ENCODE peak calls at places on chromosomes 13 and 19, in four cellular contexts. One of them, this sample, is unnamed.
A peak's percentile ranks its signal among the peaks of the same experiment; 100 is the strongest.

GRCh38 chr19:48495391-48495790 is 16.2 kb downstream of the LMTK3 start:
- DNase-seq in GM12878: no peak
- DNase-seq in K562: no peak
- DNase-seq in WTC11: no peak
- DNase-seq in this sample: no peak

GRCh38 chr19:720691-721160 is 12.0 kb downstream of the PALM start:
- DNase-seq in K562: no peak
- DNase-seq in WTC11: no peak
- DNase-seq in GM12878: no peak
- DNase-seq in this sample: peak; percentile 41

GRCh38 chr13:36840718-36841250 is 21.8 kb downstream of the RFXAP start:
- DNase-seq in GM12878: no peak
- DNase-seq in WTC11: no peak
- DNase-seq in K562: no peak
- DNase-seq in this sample: no peak

GRCh38 chr19:24086974-24087595 is at the start of gene ZNF254:
- DNase-seq in WTC11: peak; percentile 86
- DNase-seq in GM12878: peak; percentile 87
- DNase-seq in K562: peak; percentile 96
- DNase-seq in this sample: no peak

GRCh38 chr13:50685491-50685890 is 158.0 kb downstream of the DLEU7 start:
- DNase-seq in K562: peak; percentile 5
- DNase-seq in GM12878: no peak
- DNase-seq in WTC11: no peak
- DNase-seq in this sample: no peak

GRCh38 chr13:42762251-42762650 is 19.1 kb upstream of the FAM216B start:
- DNase-seq in GM12878: no peak
- DNase-seq in WTC11: no peak
- DNase-seq in K562: no peak
- DNase-seq in this sample: no peak

GRCh38 chr13:50831510-50831909 is 12.0 kb downstream of the DLEU7 start:
- DNase-seq in GM12878: no peak
- DNase-seq in WTC11: no peak
- DNase-seq in K562: no peak
- DNase-seq in this sample: no peak

GRCh38 chr19:944663-945241 is 18.9 kb downstream of the ARID3A start:
- DNase-seq in K562: no peak
- DNase-seq in WTC11: no peak
- DNase-seq in GM12878: no peak
- DNase-seq in this sample: no peak

GRCh38 chr19:362683-363082 is 18.1 kb upstream of the MIER2 start:
- DNase-seq in WTC11: no peak
- DNase-seq in GM12878: no peak
- DNase-seq in K562: no peak
- DNase-seq in this sample: no peak

GRCh38 chr13:58889474-58889873 is 1257.9 kb downstream of the PCDH17 start:
- DNase-seq in WTC11: no peak
- DNase-seq in GM12878: no peak
- DNase-seq in K562: no peak
- DNase-seq in this sample: no peak

GRCh38 chr13:110358381-110358780 is 51.3 kb downstream of the COL4A2 start:
- DNase-seq in K562: no peak
- DNase-seq in WTC11: no peak
- DNase-seq in GM12878: no peak
- DNase-seq in this sample: no peak

GRCh38 chr13:23622991-23623390 is 52.8 kb downstream of the TNFRSF19 start:
- DNase-seq in K562: no peak
- DNase-seq in WTC11: no peak
- DNase-seq in GM12878: peak; percentile 36
- DNase-seq in this sample: no peak

GRCh38 chr19:10846500-10847202 is 1.6 kb upstream of the C19orf38 start:
- DNase-seq in WTC11: no peak
- DNase-seq in K562: no peak
- DNase-seq in GM12878: no peak
- DNase-seq in this sample: no peak

GRCh38 chr13:66886248-66886647 is 343.9 kb downstream of the PCDH9 start:
- DNase-seq in WTC11: no peak
- DNase-seq in K562: no peak
- DNase-seq in GM12878: no peak
- DNase-seq in this sample: no peak

GRCh38 chr13:51564671-51565070 is 19.6 kb upstream of the WDFY2 start:
- DNase-seq in GM12878: no peak
- DNase-seq in WTC11: no peak
- DNase-seq in K562: no peak
- DNase-seq in this sample: no peak

GRCh38 chr13:76473552-76474134 is 412.6 kb downstream of the KCTD12 start:
- DNase-seq in GM12878: peak; percentile 25
- DNase-seq in K562: peak; percentile 72
- DNase-seq in WTC11: peak; percentile 78
- DNase-seq in this sample: peak; percentile 76

GRCh38 chr19:46944918-46945628 is 74.6 kb upstream of the NPAS1 start:
- DNase-seq in K562: no peak
- DNase-seq in WTC11: peak; percentile 54
- DNase-seq in GM12878: no peak
- DNase-seq in this sample: no peak

GRCh38 chr19:42255766-42256750 is 1.1 kb upstream of the ERF start:
- DNase-seq in WTC11: no peak
- DNase-seq in GM12878: no peak
- DNase-seq in K562: peak; percentile 54
- DNase-seq in this sample: no peak

GRCh38 chr19:56245062-56245740 is 27.3 kb upstream of the EDDM13 start:
- DNase-seq in WTC11: no peak
- DNase-seq in GM12878: no peak
- DNase-seq in K562: no peak
- DNase-seq in this sample: no peak

GRCh38 chr19:35352177-35352447 is 4.4 kb downstream of the FFAR1 start:
- DNase-seq in GM12878: no peak
- DNase-seq in K562: no peak
- DNase-seq in WTC11: no peak
- DNase-seq in this sample: no peak

GRCh38 chr13:110568649-110569048 is 7.1 kb upstream of the RAB20 start:
- DNase-seq in WTC11: no peak
- DNase-seq in GM12878: no peak
- DNase-seq in K562: no peak
- DNase-seq in this sample: no peak

GRCh38 chr19:56141416-56141992 is 417 bp downstream of the ZNF444 start:
- DNase-seq in WTC11: no peak
- DNase-seq in GM12878: no peak
- DNase-seq in K562: peak; percentile 29
- DNase-seq in this sample: no peak

GRCh38 chr13:74867460-74867859 is 614.5 kb downstream of the TBC1D4 start:
- DNase-seq in WTC11: no peak
- DNase-seq in GM12878: no peak
- DNase-seq in K562: no peak
- DNase-seq in this sample: no peak

GRCh38 chr13:39554371-39554770 is 48.6 kb downstream of the LHFPL6 start:
- DNase-seq in GM12878: no peak
- DNase-seq in WTC11: no peak
- DNase-seq in K562: no peak
- DNase-seq in this sample: no peak

GRCh38 chr19:46426506-46427162 is 2.1 kb downstream of the PNMA8C start:
- DNase-seq in K562: peak; percentile 77
- DNase-seq in GM12878: no peak
- DNase-seq in WTC11: peak; percentile 87
- DNase-seq in this sample: peak; percentile 71

GRCh38 chr13:114110091-114110829 is 22.2 kb downstream of the RASA3 start:
- DNase-seq in K562: no peak
- DNase-seq in GM12878: no peak
- DNase-seq in WTC11: peak; percentile 46
- DNase-seq in this sample: no peak

GRCh38 chr13:61294467-61295186 is 121.0 kb downstream of the PCDH20 start:
- DNase-seq in GM12878: no peak
- DNase-seq in K562: no peak
- DNase-seq in WTC11: no peak
- DNase-seq in this sample: no peak

GRCh38 chr13:76523740-76524382 is 362.3 kb downstream of the KCTD12 start:
- DNase-seq in WTC11: no peak
- DNase-seq in GM12878: no peak
- DNase-seq in K562: no peak
- DNase-seq in this sample: no peak

GRCh38 chr13:112204376-112204775 is 137.4 kb downstream of the SOX1 start:
- DNase-seq in WTC11: no peak
- DNase-seq in GM12878: no peak
- DNase-seq in K562: no peak
- DNase-seq in this sample: no peak

GRCh38 chr19:8306235-8307054 is 1.7 kb downstream of the CD320 start:
- DNase-seq in WTC11: peak; percentile 10
- DNase-seq in GM12878: no peak
- DNase-seq in K562: no peak
- DNase-seq in this sample: no peak

GRCh38 chr19:9435279-9436268 is at the start of gene ZNF266:
- DNase-seq in GM12878: peak; percentile 63
- DNase-seq in K562: peak; percentile 96
- DNase-seq in WTC11: peak; percentile 94
- DNase-seq in this sample: peak; percentile 85

GRCh38 chr19:17703823-17704463 is 15.3 kb upstream of the MAP1S start:
- DNase-seq in WTC11: peak; percentile 89
- DNase-seq in K562: peak; percentile 67
- DNase-seq in GM12878: no peak
- DNase-seq in this sample: peak; percentile 33

GRCh38 chr19:49475995-49476880 is 2.2 kb downstream of the FLT3LG start:
- DNase-seq in WTC11: peak; percentile 96
- DNase-seq in K562: peak; percentile 76
- DNase-seq in GM12878: no peak
- DNase-seq in this sample: no peak

GRCh38 chr13:42990991-42991891 is 800 bp downstream of the EPSTI1 start:
- DNase-seq in K562: no peak
- DNase-seq in GM12878: no peak
- DNase-seq in WTC11: no peak
- DNase-seq in this sample: no peak

GRCh38 chr13:106291006-106291405 is 244.5 kb downstream of the EFNB2 start:
- DNase-seq in WTC11: no peak
- DNase-seq in GM12878: no peak
- DNase-seq in K562: no peak
- DNase-seq in this sample: no peak

GRCh38 chr19:38975214-38975860 is at the start of gene FBXO17:
- DNase-seq in GM12878: no peak
- DNase-seq in WTC11: peak; percentile 58
- DNase-seq in K562: peak; percentile 85
- DNase-seq in this sample: peak; percentile 47

GRCh38 chr13:112877976-112878955 is 90.7 kb upstream of the MCF2L start:
- DNase-seq in WTC11: no peak
- DNase-seq in GM12878: no peak
- DNase-seq in K562: no peak
- DNase-seq in this sample: no peak

GRCh38 chr13:53781941-53782340 is 753.3 kb downstream of the OLFM4 start:
- DNase-seq in GM12878: no peak
- DNase-seq in K562: no peak
- DNase-seq in WTC11: no peak
- DNase-seq in this sample: no peak

GRCh38 chr13:53782400-53783030 is 753.9 kb downstream of the OLFM4 start:
- DNase-seq in GM12878: peak; percentile 3
- DNase-seq in WTC11: no peak
- DNase-seq in K562: peak; percentile 21
- DNase-seq in this sample: peak; percentile 33

GRCh38 chr13:53788286-53788685 is 759.7 kb downstream of the OLFM4 start:
- DNase-seq in WTC11: no peak
- DNase-seq in GM12878: no peak
- DNase-seq in K562: no peak
- DNase-seq in this sample: no peak

GRCh38 chr13:53783466-53783865 is 754.9 kb downstream of the OLFM4 start:
- DNase-seq in WTC11: no peak
- DNase-seq in K562: no peak
- DNase-seq in GM12878: no peak
- DNase-seq in this sample: no peak

GRCh38 chr13:53784331-53784730 is 755.7 kb downstream of the OLFM4 start:
- DNase-seq in K562: no peak
- DNase-seq in WTC11: no peak
- DNase-seq in GM12878: no peak
- DNase-seq in this sample: no peak
- TF ChIP-seq TCF7 in K562: no peak
- TF ChIP-seq TCF7 in WTC11: no peak
- TF ChIP-seq TCF7 in GM12878: no peak
- TF ChIP-seq TCF7 in this sample: no peak

GRCh38 chr19:27972291-27973040 is 1240.5 kb downstream of the UQCRFS1 start:
- DNase-seq in WTC11: no peak
- DNase-seq in K562: no peak
- DNase-seq in GM12878: no peak
- DNase-seq in this sample: no peak
- TF ChIP-seq TCF7 in WTC11: no peak
- TF ChIP-seq TCF7 in K562: no peak
- TF ChIP-seq TCF7 in GM12878: no peak
- TF ChIP-seq TCF7 in this sample: no peak

DNA sequence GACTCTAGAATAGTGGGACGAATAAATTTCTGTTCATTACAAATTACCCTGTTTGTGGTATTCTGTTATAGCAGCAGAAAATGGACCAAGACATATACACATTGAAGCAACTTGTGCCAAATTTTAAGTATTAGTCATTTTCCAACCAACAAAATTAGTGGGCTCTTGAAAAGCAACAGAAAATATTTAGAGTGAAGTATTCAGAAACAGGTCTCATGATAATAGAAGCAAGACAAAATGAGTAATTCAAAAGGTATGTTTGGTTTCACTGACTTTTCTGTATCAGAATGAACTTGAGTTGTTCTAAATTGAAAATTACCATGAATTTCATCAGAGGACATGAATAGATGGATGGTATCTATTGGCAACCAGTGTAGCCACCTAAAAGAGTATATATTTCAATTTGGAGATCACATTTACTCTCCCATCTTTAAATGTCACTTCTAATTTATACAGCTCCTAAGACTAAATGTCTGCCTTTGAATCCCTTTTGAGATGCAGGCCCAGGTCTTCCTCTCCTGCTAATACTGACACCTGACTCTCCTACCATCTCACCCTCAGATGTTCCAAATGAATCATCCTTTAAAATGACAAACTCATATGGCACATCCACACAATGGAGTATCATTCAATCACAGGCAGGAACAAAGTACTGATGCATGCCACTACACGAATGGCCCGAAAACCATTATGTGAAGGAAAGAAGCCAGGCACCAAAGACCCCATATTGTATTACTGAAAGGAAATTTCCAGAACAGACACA is 40.7 kb upstream of the DOCK9 start:
- DNase-seq in K562: no peak
- DNase-seq in WTC11: no peak
- DNase-seq in GM12878: no peak
- DNase-seq in this sample: no peak
- TF ChIP-seq TCF7 in K562: no peak
- TF ChIP-seq TCF7 in WTC11: no peak
- TF ChIP-seq TCF7 in GM12878: no peak
- TF ChIP-seq TCF7 in this sample: no peak

DNA sequence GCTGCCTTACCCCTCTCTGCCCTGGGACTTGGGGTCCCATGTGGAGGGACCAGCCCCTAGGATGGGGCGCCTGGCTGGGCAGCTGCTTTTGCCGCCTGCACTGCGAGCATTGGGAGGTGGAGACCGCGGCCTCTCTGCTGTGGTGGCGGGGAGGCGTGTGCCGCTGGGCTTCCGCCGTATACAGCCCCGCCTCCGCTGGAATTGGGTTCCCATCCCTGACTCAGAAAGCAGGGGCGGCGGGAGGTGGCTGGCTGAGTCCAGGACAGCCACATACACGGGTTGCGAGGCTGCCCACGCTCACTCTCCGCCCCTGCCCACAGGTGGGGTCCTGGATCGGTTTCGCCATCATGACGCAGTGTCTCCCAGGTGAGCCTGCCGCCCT is 6.6 kb downstream of the NDUFB7 start:
- DNase-seq in WTC11: no peak
- DNase-seq in GM12878: no peak
- DNase-seq in K562: no peak
- DNase-seq in this sample: no peak
- TF ChIP-seq TCF7 in WTC11: no peak
- TF ChIP-seq TCF7 in GM12878: no peak
- TF ChIP-seq TCF7 in K562: no peak
- TF ChIP-seq TCF7 in this sample: no peak

GRCh38 chr19:4267101-4267900 is 11.8 kb upstream of the SHD start:
- DNase-seq in WTC11: peak; percentile 88
- DNase-seq in K562: peak; percentile 88
- DNase-seq in GM12878: no peak
- DNase-seq in this sample: peak; percentile 72
- TF ChIP-seq TCF7 in WTC11: no peak
- TF ChIP-seq TCF7 in K562: no peak
- TF ChIP-seq TCF7 in GM12878: no peak
- TF ChIP-seq TCF7 in this sample: no peak